ENCODE peak calls at places on chromosomes 1 and 21, in eight cellular contexts. L, C, S, Y, R, H, B and D are unnamed samples.

GRCh38 chr1:220711086-220711809 is 21.1 kb downstream of the C1orf115 start:
- DNase-seq in L (no peak), C (no peak), S (no peak), Y (no peak), R (no peak), H (no peak), B (no peak), D (peak; percentile 24)

GRCh38 chr21:37677006-37677405 is 239.3 kb downstream of the KCNJ6 start:
- DNase-seq in L (no peak), C (no peak), S (no peak), Y (no peak), R (no peak), H (no peak), B (no peak), D (no peak)

GRCh38 chr1:109516872-109517271 is 7.3 kb upstream of the AMIGO1 start:
- DNase-seq in L (no peak), C (no peak), S (no peak), Y (no peak), R (no peak), H (no peak), B (no peak), D (peak; percentile 85)

GRCh38 chr1:115545791-115546733 is 95.7 kb upstream of the VANGL1 start:
- DNase-seq in L (no peak), C (no peak), S (no peak), Y (peak; percentile 98), R (peak; percentile 3), H (no peak), B (no peak), D (peak; percentile 21)

GRCh38 chr1:225664762-225665161 is 11.8 kb upstream of the ENAH start:
- DNase-seq in L (no peak), C (no peak), S (no peak), Y (no peak), R (no peak), H (no peak), B (no peak), D (no peak)

GRCh38 chr1:85463666-85464496 is 1.1 kb downstream of the DDAH1 start:
- DNase-seq in L (no peak), C (no peak), S (no peak), Y (no peak), R (peak; percentile 12), H (no peak), B (no peak), D (peak; percentile 50)

GRCh38 chr1:37169241-37169640 is 134.9 kb upstream of the GRIK3 start:
- DNase-seq in L (no peak), C (no peak), S (no peak), Y (no peak), R (no peak), H (no peak), B (no peak), D (no peak)

GRCh38 chr1:201251411-201251810 is 31.9 kb upstream of the PKP1 start:
- DNase-seq in L (no peak), C (no peak), S (no peak), Y (no peak), R (no peak), H (no peak), B (no peak), D (no peak)

GRCh38 chr1:66552829-66553228 is 18.9 kb downstream of the SGIP1 start:
- DNase-seq in L (no peak), C (no peak), S (no peak), Y (no peak), R (no peak), H (no peak), B (no peak), D (peak; percentile 24)

GRCh38 chr1:100671604-100672003 is 47.9 kb upstream of the VCAM1 start:
- DNase-seq in L (no peak), C (no peak), S (no peak), Y (peak; percentile 11), R (no peak), H (no peak), B (no peak), D (no peak)

GRCh38 chr1:233269656-233270055 is 25.9 kb downstream of the PCNX2 start:
- DNase-seq in L (no peak), C (no peak), S (no peak), Y (no peak), R (no peak), H (no peak), B (no peak), D (no peak)

GRCh38 chr1:55150880-55151582 is 64.1 kb downstream of the USP24 start:
- DNase-seq in L (no peak), C (no peak), S (no peak), Y (no peak), R (no peak), H (no peak), B (no peak), D (no peak)

GRCh38 chr1:3456964-3457909 is 2.8 kb downstream of the ARHGEF16 start:
- DNase-seq in L (no peak), C (no peak), S (no peak), Y (no peak), R (no peak), H (no peak), B (no peak), D (no peak)

GRCh38 chr1:101316276-101316675 is 79.5 kb downstream of the S1PR1 start:
- DNase-seq in L (no peak), C (no peak), S (no peak), Y (no peak), R (no peak), H (no peak), B (no peak), D (peak; percentile 95)

GRCh38 chr1:153633161-153633746 is 612 bp upstream of the CHTOP start:
- DNase-seq in L (peak; percentile 67), C (no peak), S (no peak), Y (no peak), R (no peak), H (no peak), B (peak; percentile 62), D (peak; percentile 72)

GRCh38 chr1:198465201-198466144 is 75.0 kb downstream of the ATP6V1G3 start:
- DNase-seq in L (no peak), C (no peak), S (no peak), Y (peak; percentile 42), R (no peak), H (no peak), B (no peak), D (peak; percentile 83)

GRCh38 chr21:41357546-41357945 is 4.3 kb upstream of the MX2 start:
- DNase-seq in L (no peak), C (no peak), S (no peak), Y (no peak), R (no peak), H (no peak), B (no peak), D (no peak)

GRCh38 chr1:183580281-183580682 is 10.0 kb downstream of the NCF2 start:
- DNase-seq in L (no peak), C (no peak), S (peak; percentile 25), Y (no peak), R (no peak), H (no peak), B (no peak), D (peak; percentile 98)

GRCh38 chr1:154407866-154408777 is 3.0 kb downstream of the IL6R start:
- DNase-seq in L (peak; percentile 40), C (no peak), S (peak; percentile 56), Y (no peak), R (no peak), H (no peak), B (no peak), D (no peak)

GRCh38 chr1:245458234-245458633 is 303.4 kb downstream of the KIF26B start:
- DNase-seq in L (no peak), C (no peak), S (no peak), Y (no peak), R (no peak), H (no peak), B (no peak), D (no peak)

GRCh38 chr1:53398585-53399365 is 60.4 kb upstream of the DMRTB1 start:
- DNase-seq in L (no peak), C (no peak), S (no peak), Y (no peak), R (no peak), H (no peak), B (no peak), D (no peak)

GRCh38 chr1:58402444-58402843 is 144.1 kb downstream of the OMA1 start:
- DNase-seq in L (no peak), C (no peak), S (no peak), Y (no peak), R (no peak), H (no peak), B (no peak), D (no peak)

GRCh38 chr1:61426884-61427283 is 298.1 kb downstream of the TM2D1 start:
- DNase-seq in L (no peak), C (no peak), S (no peak), Y (no peak), R (no peak), H (no peak), B (no peak), D (peak; percentile 74)

GRCh38 chr21:46048926-46049889 is 48.7 kb upstream of the COL6A2 start:
- DNase-seq in L (peak; percentile 57), C (no peak), S (no peak), Y (peak; percentile 99), R (no peak), H (no peak), B (no peak), D (peak; percentile 60)

GRCh38 chr1:234556245-234556943 is 53.6 kb downstream of the IRF2BP2 start:
- DNase-seq in L (no peak), C (no peak), S (no peak), Y (no peak), R (no peak), H (no peak), B (no peak), D (no peak)

GRCh38 chr1:27868932-27869718 is 3.2 kb upstream of the THEMIS2 start:
- DNase-seq in L (no peak), C (peak; percentile 46), S (no peak), Y (no peak), R (no peak), H (peak; percentile 61), B (no peak), D (no peak)

GRCh38 chr1:160971618-160972056 is 17.0 kb upstream of the ITLN2 start:
- DNase-seq in L (no peak), C (no peak), S (no peak), Y (no peak), R (no peak), H (no peak), B (no peak), D (no peak)

GRCh38 chr1:154420172-154420571 is 15.0 kb downstream of the IL6R start:
- DNase-seq in L (peak; percentile 84), C (no peak), S (peak; percentile 56), Y (peak; percentile 39), R (peak; percentile 57), H (peak; percentile 47), B (peak; percentile 72), D (peak; percentile 39)

GRCh38 chr1:208437416-208437815 is 193.2 kb upstream of the PLXNA2 start:
- DNase-seq in L (no peak), C (no peak), S (no peak), Y (peak; percentile 53), R (no peak), H (no peak), B (no peak), D (no peak)

GRCh38 chr1:201139306-201139705 is 12.3 kb upstream of the ASCL5 start:
- DNase-seq in L (no peak), C (no peak), S (no peak), Y (no peak), R (no peak), H (no peak), B (no peak), D (no peak)

GRCh38 chr21:32918467-32919140 is 107.1 kb upstream of the OLIG2 start:
- DNase-seq in L (no peak), C (no peak), S (no peak), Y (no peak), R (no peak), H (no peak), B (no peak), D (peak; percentile 31)

GRCh38 chr1:50476800-50477199 is 53.6 kb upstream of the DMRTA2 start:
- DNase-seq in L (no peak), C (no peak), S (no peak), Y (no peak), R (peak; percentile 5), H (no peak), B (no peak), D (no peak)

GRCh38 chr1:216554934-216555333 is 131.7 kb upstream of the USH2A start:
- DNase-seq in L (no peak), C (no peak), S (no peak), Y (no peak), R (no peak), H (no peak), B (no peak), D (no peak)

GRCh38 chr21:41612674-41613250 is 104.8 kb upstream of the TMPRSS2 start:
- DNase-seq in L (peak; percentile 65), C (no peak), S (no peak), Y (no peak), R (no peak), H (no peak), B (peak; percentile 34), D (peak; percentile 41)